ENCODE peak calls at places on chromosomes 12 and 14, in four cellular contexts. Q, Y, Z and D are unnamed samples. For H3K36me3, the result is how much of the 10 kb centered on the place peaks cover.

GRCh38 chr14:29216774-29217232 is 450.2 kb downstream of the FOXG1 start:
- DNase-seq in Q (no peak), Y (no peak), Z (no peak), D (no peak)

GRCh38 chr14:77314043-77314442 is 6.6 kb downstream of the POMT2 start:
- DNase-seq in Q (peak), Y (no peak), Z (no peak), D (no peak)

GRCh38 chr12:12357697-12358476 is 1.0 kb downstream of the BORCS5 start:
- DNase-seq in Q (no peak), Y (peak), Z (peak), D (no peak)

GRCh38 chr12:72297666-72298065 is 25.5 kb downstream of the TRHDE start:
- DNase-seq in Q (no peak), Y (no peak), Z (no peak), D (no peak)

GRCh38 chr12:59452259-59452658 is 143.6 kb upstream of the SLC16A7 start:
- DNase-seq in Q (no peak), Y (no peak), Z (no peak), D (no peak)

GRCh38 chr12:128810182-128811127 is 13.3 kb downstream of the SLC15A4 start:
- DNase-seq in Q (no peak), Y (peak), Z (no peak), D (no peak)

GRCh38 chr12:81644503-81644902 is 114.6 kb downstream of the PPFIA2 start:
- DNase-seq in Q (peak), Y (peak), Z (no peak), D (peak)

GRCh38 chr14:97946291-97946690 is 1149.1 kb downstream of the VRK1 start:
- DNase-seq in Q (peak), Y (no peak), Z (peak), D (no peak)

GRCh38 chr12:130433411-130433810 is 95.7 kb downstream of the PIWIL1 start:
- DNase-seq in Q (no peak), Y (no peak), Z (no peak), D (no peak)

GRCh38 chr12:122937622-122938091 is 28.6 kb downstream of the ABCB9 start:
- DNase-seq in Q (no peak), Y (no peak), Z (no peak), D (no peak)

GRCh38 chr12:2094597-2094996 is 41.8 kb downstream of the CACNA1C start:
- DNase-seq in Q (no peak), Y (no peak), Z (no peak), D (no peak)

GRCh38 chr14:58151264-58151700 is 731 bp downstream of the ARMH4 start:
- DNase-seq in Q (peak), Y (no peak), Z (no peak), D (no peak)

GRCh38 chr12:80763874-80764273 is 47.2 kb downstream of the MYF5 start:
- DNase-seq in Q (peak), Y (peak), Z (no peak), D (no peak)

GRCh38 chr14:68741839-68742470 is 50.9 kb downstream of the ZFP36L1 start:
- DNase-seq in Q (no peak), Y (no peak), Z (no peak), D (no peak)

GRCh38 chr12:116222358-116222757 is 55.1 kb downstream of the MED13L start:
- DNase-seq in Q (no peak), Y (no peak), Z (no peak), D (peak)

GRCh38 chr12:42884116-42884515 is 294.6 kb upstream of the PRICKLE1 start:
- DNase-seq in Q (no peak), Y (no peak), Z (no peak), D (no peak)

GRCh38 chr12:50185975-50186663 is 18.9 kb upstream of the CERS5 start:
- DNase-seq in Q (no peak), Y (no peak), Z (no peak), D (no peak)

GRCh38 chr12:53869500-53869899 is 69.1 kb upstream of the HOXC13 start:
- DNase-seq in Q (no peak), Y (no peak), Z (no peak), D (no peak)

GRCh38 chr12:19031032-19031431 is 98.5 kb upstream of the PLEKHA5 start:
- DNase-seq in Q (no peak), Y (no peak), Z (no peak), D (no peak)

GRCh38 chr14:49997991-49998390 is 105.1 kb downstream of the ARF6 start:
- DNase-seq in Q (no peak), Y (no peak), Z (no peak), D (no peak)

GRCh38 chr12:76556373-76556772 is 3.2 kb downstream of the OSBPL8 start:
- DNase-seq in Q (no peak), Y (no peak), Z (no peak), D (no peak)

DNA sequence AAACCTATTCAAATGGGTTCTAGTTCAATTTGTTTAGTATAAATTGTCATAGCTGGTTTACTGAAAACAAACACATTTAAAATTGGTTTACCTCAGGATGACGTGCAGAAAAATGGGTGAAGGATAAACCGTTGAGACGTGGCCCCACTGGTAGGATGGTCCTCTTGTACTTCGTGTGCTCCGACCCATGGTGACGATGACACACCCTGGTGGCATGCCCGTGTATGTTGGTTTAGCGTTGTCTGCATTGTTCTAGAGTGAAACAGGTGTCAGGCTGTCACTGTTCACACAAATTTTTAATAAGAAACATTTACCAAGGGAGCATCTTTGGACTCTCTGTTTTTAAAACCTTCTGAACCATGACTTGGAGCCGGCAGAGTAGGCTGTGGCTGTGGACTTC is 8.3 kb downstream of the CALM1 start:
- DNase-seq in Q (no peak), Y (no peak), Z (no peak), D (no peak)
- H3K36me3 ChIP-seq in Q (half or more), Y (under half), Z (under half), D (half or more)

GRCh38 chr14:23468704-23469126 is 788 bp upstream of the NGDN start:
- DNase-seq in Q (no peak), Y (no peak), Z (no peak), D (no peak)
- TF ChIP-seq EZH2 in Q (no peak), Y (no peak), Z (no peak), D (no peak)

GRCh38 chr12:89817501-89818226 is 109.0 kb upstream of the ATP2B1 start:
- DNase-seq in Q (no peak), Y (no peak), Z (no peak), D (no peak)
- H3K27ac ChIP-seq in Q (no peak), Y (no peak), Z (no peak), D (no peak)

DNA sequence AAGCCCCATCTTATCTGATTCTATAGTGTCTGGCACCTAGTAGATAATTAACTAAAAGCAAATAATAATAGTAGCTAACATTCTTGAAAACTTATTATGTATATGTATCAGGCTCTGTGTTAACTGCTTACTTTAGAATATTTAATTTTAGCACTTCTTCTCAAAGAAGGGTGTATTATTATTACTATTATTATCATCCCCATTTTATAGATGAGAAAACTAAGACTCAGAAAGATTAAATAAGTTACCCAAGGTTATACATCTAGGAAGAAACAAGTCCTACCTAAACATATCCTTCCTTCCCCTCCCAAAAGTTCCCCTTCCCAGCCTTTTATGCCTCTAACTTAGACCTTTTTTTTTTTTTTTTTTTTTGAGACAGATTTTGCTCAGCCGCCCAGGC is 61.4 kb downstream of the UBR7 start:
- DNase-seq in Q (no peak), Y (no peak), Z (no peak), D (no peak)
- H3K36me3 ChIP-seq in Q (under half), Y (under half), Z (under half), D (under half)